ENCODE peak calls at places on chromosomes 6 and 20, in ten cellular contexts. S is H54, M is HepG2, K is tibial nerve, G is lower leg skin, B is IMR-90, Q is heart left ventricle, Z is NB4, R is breast epithelium, E is adrenal gland. L is an unnamed sample.

GRCh38 chr6:7311920-7312615 is 931 bp downstream of the SSR1 start:
- DNase-seq in E (no peak), Z (peak; percentile 25), S (no peak), R (no peak), B (peak; percentile 35), G (no peak), M (peak; percentile 51), K (no peak), Q (no peak), L (no peak)

GRCh38 chr6:170288091-170288631 is 2.7 kb downstream of the DLL1 start:
- DNase-seq in S (no peak), E (no peak), R (no peak), K (no peak), Q (no peak), B (no peak), G (no peak), Z (no peak), M (no peak), L (no peak)

GRCh38 chr6:136840612-136841011 is 18.2 kb downstream of the PEX7 start:
- DNase-seq in K (no peak), S (no peak), B (no peak), R (no peak), Z (no peak), E (no peak), G (no peak), Q (no peak), M (no peak), L (no peak)

GRCh38 chr6:53412751-53413150 is 64.0 kb upstream of the ELOVL5 start:
- DNase-seq in G (no peak), S (no peak), Q (no peak), K (no peak), M (no peak), B (no peak), E (no peak), Z (peak; percentile 29), R (no peak), L (no peak)

GRCh38 chr20:52235129-52235528 is 43.5 kb upstream of the ZFP64 start:
- DNase-seq in B (no peak), R (no peak), S (no peak), Z (no peak), K (no peak), Q (no peak), G (no peak), M (no peak), E (no peak), L (no peak)

GRCh38 chr6:80466981-80467380 is 360.5 kb downstream of the BCKDHB start:
- DNase-seq in M (no peak), S (no peak), K (no peak), G (no peak), R (no peak), B (no peak), Q (no peak), E (no peak), Z (no peak), L (no peak)

GRCh38 chr20:10652660-10653191 is 21.1 kb downstream of the JAG1 start:
- DNase-seq in Z (no peak), Q (no peak), M (peak; percentile 89), K (no peak), R (no peak), G (no peak), E (no peak), B (peak; percentile 17), S (no peak), L (no peak)

GRCh38 chr6:2744206-2744771 is 6.4 kb downstream of the MYLK4 start:
- DNase-seq in S (no peak), Q (peak; percentile 79), B (no peak), R (no peak), G (no peak), M (no peak), K (no peak), E (peak; percentile 47), Z (no peak), L (peak; percentile 76)

GRCh38 chr6:170223718-170224693 is 66.9 kb downstream of the DLL1 start:
- DNase-seq in Q (no peak), Z (peak; percentile 69), G (peak; percentile 84), S (no peak), B (no peak), E (no peak), K (no peak), M (no peak), R (no peak), L (no peak)

GRCh38 chr6:3228791-3229565 is 1.5 kb upstream of the TUBB2B start:
- DNase-seq in R (no peak), B (no peak), M (no peak), E (no peak), Q (no peak), Z (no peak), K (no peak), S (no peak), G (peak; percentile 87), L (no peak)

DNA sequence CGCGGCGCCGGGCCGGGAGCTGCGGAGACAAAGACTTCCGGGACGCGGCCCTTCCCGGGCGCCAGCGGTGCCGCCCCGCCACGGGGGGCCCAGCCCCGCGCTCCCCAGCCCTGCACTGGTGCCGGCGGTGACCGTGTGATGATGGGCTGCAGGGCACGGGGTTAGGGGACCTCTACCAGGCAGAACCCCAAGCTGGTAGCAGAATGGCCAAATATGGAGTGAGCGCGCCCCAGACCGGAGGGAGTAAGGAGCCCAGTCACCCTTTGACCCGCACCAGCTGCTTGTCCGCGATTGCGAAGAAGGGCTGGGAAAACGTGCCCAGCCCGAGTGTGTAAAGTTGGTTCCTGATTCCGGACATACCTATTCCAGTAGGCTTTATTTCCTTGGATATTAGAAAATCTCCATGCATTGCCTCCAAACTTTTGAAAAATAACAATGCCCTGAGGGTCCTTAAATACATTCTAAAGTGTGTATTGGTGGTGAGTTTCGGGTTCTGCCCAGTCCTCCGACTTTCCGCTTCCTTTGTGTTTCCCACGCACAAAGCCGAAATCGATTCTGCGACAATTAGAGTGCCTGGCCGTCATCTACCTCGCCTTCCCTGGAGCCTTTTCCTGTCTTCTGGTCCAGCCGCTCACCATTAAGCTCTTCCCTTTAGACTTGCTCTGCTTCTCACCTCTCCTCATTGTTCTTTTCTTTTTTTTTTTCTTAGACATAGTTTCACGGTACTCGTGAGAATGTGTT is 1.1 kb downstream of the ABRACL start:
- DNase-seq in M (no peak), E (peak; percentile 52), S (no peak), K (peak; percentile 49), Q (peak; percentile 77), B (peak; percentile 59), R (no peak), Z (peak; percentile 81), G (peak; percentile 87), L (peak; percentile 64)
- TF ChIP-seq POLR2A in M (no peak), E (no peak), S (no peak), K (no peak), Q (no peak), B (no peak), R (no peak), Z (no peak), G (no peak), L (no peak)

DNA sequence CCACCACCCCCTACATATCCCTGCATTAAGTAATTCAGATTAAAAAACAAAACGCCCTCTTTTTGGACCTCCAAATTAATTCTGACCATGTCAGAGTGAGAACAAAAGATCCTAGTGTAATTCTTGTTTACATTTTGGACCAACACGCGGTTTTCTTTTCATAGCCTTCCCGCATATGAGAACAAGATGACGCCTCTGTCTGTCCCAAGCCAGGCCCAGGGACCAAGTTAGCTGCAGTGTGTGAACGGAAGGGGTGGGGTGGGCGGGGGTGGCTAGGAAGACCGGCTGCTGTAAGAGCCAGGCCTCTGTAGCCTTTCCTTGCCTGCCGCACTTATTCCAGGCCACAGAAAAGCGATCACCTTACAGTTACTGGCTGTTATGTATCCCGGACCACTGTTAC is 68.0 kb downstream of the PLCG1 start:
- DNase-seq in S (no peak), E (no peak), M (no peak), Q (no peak), K (no peak), B (no peak), R (no peak), G (no peak), Z (no peak), L (no peak)
- TF ChIP-seq POLR2A in S (no peak), E (no peak), M (no peak), Q (no peak), K (no peak), B (no peak), R (no peak), G (no peak), Z (no peak), L (no peak)

GRCh38 chr6:26124550-26125014 is 37.4 kb downstream of the HFE start:
- DNase-seq in M (no peak), B (no peak), S (no peak), Q (no peak), Z (no peak), E (no peak), G (no peak), K (peak; percentile 28), R (no peak), L (no peak)

GRCh38 chr6:26122005-26122388 is 34.8 kb downstream of the HFE start:
- DNase-seq in B (no peak), G (no peak), S (no peak), R (no peak), Q (no peak), K (no peak), E (no peak), M (no peak), Z (no peak), L (no peak)

GRCh38 chr6:26122402-26122792 is 35.2 kb downstream of the HFE start:
- DNase-seq in K (no peak), S (no peak), Q (no peak), R (no peak), Z (peak; percentile 60), G (no peak), M (peak; percentile 79), E (peak; percentile 56), B (no peak), L (no peak)

GRCh38 chr6:26123675-26124549 is 36.7 kb downstream of the HFE start:
- DNase-seq in B (peak; percentile 100), S (peak; percentile 67), K (peak; percentile 90), E (peak; percentile 91), G (peak; percentile 95), M (peak; percentile 100), Q (peak; percentile 77), Z (peak; percentile 99), R (peak; percentile 94), L (peak; percentile 76)

GRCh38 chr6:26122793-26123674 is 35.8 kb downstream of the HFE start:
- DNase-seq in R (peak; percentile 98), B (peak; percentile 99), S (peak; percentile 46), E (peak; percentile 97), K (peak; percentile 95), Z (peak; percentile 99), G (peak; percentile 98), M (peak; percentile 100), Q (peak; percentile 98), L (peak; percentile 96)
- TF ChIP-seq POLR2A in R (peak; percentile 72), B (no peak), S (peak; percentile 80), E (peak; percentile 98), K (peak; percentile 64), Z (peak; percentile 50), G (no peak), M (peak; percentile 87), Q (peak; percentile 58), L (peak; percentile 58)

DNA sequence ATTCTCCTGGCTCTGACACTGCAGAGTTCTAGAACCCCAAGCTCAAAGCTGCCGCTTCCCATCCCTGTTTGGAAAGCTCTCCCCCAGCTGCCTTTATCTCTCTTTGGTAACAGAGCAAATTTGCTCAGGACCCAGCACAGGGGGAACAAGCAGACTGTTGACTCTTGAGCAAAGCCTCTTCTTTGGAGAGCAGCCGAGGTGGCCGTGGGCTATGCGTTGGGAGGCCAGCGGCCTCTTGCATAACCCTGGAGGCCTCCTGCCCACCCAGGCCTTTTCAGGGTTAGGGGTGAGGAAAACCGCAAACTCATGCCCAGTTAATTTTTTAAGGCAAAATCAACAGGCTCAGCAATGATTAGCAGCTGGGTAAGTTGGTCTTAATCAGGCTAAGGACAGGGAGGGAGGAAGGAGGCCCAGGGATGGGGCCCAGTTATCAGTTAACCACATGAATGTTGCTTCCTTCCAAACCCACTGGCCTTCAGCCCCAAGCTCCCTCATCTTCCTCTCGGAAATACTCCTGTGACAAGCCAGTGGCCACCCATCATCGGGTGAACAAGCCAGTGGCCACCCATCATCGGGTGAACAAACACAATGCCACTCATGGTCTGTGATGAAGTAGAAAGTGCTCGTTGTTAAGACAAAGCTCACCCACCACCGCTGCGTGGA is 39.2 kb downstream of the HNF4A start:
- DNase-seq in G (no peak), E (no peak), Q (no peak), S (no peak), Z (peak; percentile 71), K (peak; percentile 46), B (no peak), M (peak; percentile 100), R (no peak), L (peak; percentile 31)
- TF ChIP-seq POLR2A in G (no peak), E (no peak), Q (no peak), S (no peak), Z (no peak), K (no peak), B (no peak), M (peak; percentile 71), R (no peak), L (no peak)

L was measured in body of pancreas.